ENCODE peak calls at places on chromosome 6, in eight cellular contexts. K is body of pancreas; W is sigmoid colon; I is lung; O is CD4-positive, CD25-positive, alpha-beta regulatory T cell; F is bronchial epithelial cell; M is heart left ventricle; Y is gastrocnemius medialis. N is an unnamed sample.

GRCh38 chr6:156028310-156029131 is 572.9 kb upstream of the NOX3 start:
- DNase-seq in F (no peak), W (no peak), M (no peak), Y (no peak), O (peak; percentile 23), I (no peak), K (peak; percentile 6), N (no peak)

GRCh38 chr6:167957626-167958025 is 39.8 kb upstream of the KIF25 start:
- DNase-seq in Y (no peak), I (no peak), M (no peak), F (peak; percentile 58), O (no peak), K (no peak), W (no peak), N (no peak)

GRCh38 chr6:18845891-18846290 is 458.7 kb downstream of the RNF144B start:
- DNase-seq in W (no peak), F (peak; percentile 50), K (no peak), Y (no peak), M (no peak), I (no peak), O (no peak), N (no peak)

GRCh38 chr6:143107440-143107839 is 46.8 kb downstream of the AIG1 start:
- DNase-seq in I (no peak), Y (no peak), K (no peak), W (no peak), O (no peak), M (no peak), F (no peak), N (no peak)

GRCh38 chr6:21914121-21914973 is 320.8 kb downstream of the SOX4 start:
- DNase-seq in M (peak; percentile 65), W (no peak), K (peak; percentile 81), Y (peak; percentile 29), I (peak; percentile 77), O (peak; percentile 5), F (peak; percentile 76), N (no peak)

GRCh38 chr6:125046107-125046925 is 84.1 kb downstream of the RNF217 start:
- DNase-seq in Y (no peak), M (no peak), F (peak; percentile 100), K (no peak), I (no peak), O (no peak), W (no peak), N (no peak)

GRCh38 chr6:163199371-163199770 is 215.1 kb upstream of the QKI start:
- DNase-seq in I (no peak), M (no peak), W (no peak), F (no peak), Y (no peak), K (no peak), O (no peak), N (no peak)

GRCh38 chr6:102417368-102417767 is 1023.9 kb downstream of the GRIK2 start:
- DNase-seq in O (no peak), I (no peak), F (no peak), M (no peak), W (no peak), K (no peak), Y (no peak), N (peak; percentile 94)

GRCh38 chr6:136658711-136659110 is 108.5 kb upstream of the MAP7 start:
- DNase-seq in O (no peak), M (no peak), F (no peak), Y (no peak), I (no peak), W (no peak), K (no peak), N (no peak)

GRCh38 chr6:97594834-97595233 is 311.8 kb upstream of the MMS22L start:
- DNase-seq in I (no peak), W (no peak), F (peak; percentile 13), Y (peak; percentile 67), M (peak; percentile 26), O (no peak), K (no peak), N (no peak)

GRCh38 chr6:96620851-96621250 is 57.9 kb downstream of the FHL5 start:
- DNase-seq in W (no peak), O (no peak), M (no peak), K (no peak), F (no peak), I (no peak), Y (no peak), N (no peak)

GRCh38 chr6:75230484-75231325 is 12.9 kb downstream of the COX7A2 start:
- DNase-seq in Y (no peak), F (peak; percentile 52), K (peak; percentile 46), I (no peak), M (no peak), W (no peak), O (no peak), N (no peak)

GRCh38 chr6:36202101-36202500 is 5.6 kb downstream of the BRPF3 start:
- DNase-seq in I (no peak), K (no peak), O (no peak), Y (no peak), M (no peak), W (no peak), F (no peak), N (no peak)

GRCh38 chr6:89243331-89243629 is 26.1 kb upstream of the GABRR1 start:
- DNase-seq in Y (no peak), W (no peak), K (no peak), F (no peak), M (no peak), O (no peak), I (no peak), N (no peak)

GRCh38 chr6:169324086-169324485 is 70.4 kb upstream of the THBS2 start:
- DNase-seq in F (no peak), O (no peak), Y (no peak), M (no peak), I (no peak), W (no peak), K (no peak), N (no peak)

GRCh38 chr6:20605581-20605980 is 71.3 kb downstream of the CDKAL1 start:
- DNase-seq in O (no peak), W (no peak), K (no peak), Y (no peak), F (peak; percentile 13), M (no peak), I (no peak), N (no peak)

GRCh38 chr6:35731736-35732532 is 4.9 kb upstream of the ARMC12 start:
- DNase-seq in K (peak; percentile 98), Y (peak; percentile 98), M (peak; percentile 99), F (peak; percentile 79), O (peak; percentile 95), I (peak; percentile 97), W (peak; percentile 99), N (peak; percentile 89)

GRCh38 chr6:125962900-125963497 is 6.4 kb downstream of the HINT3 start:
- DNase-seq in K (no peak), M (no peak), Y (no peak), I (no peak), F (no peak), W (no peak), O (no peak), N (no peak)

GRCh38 chr6:34630040-34630439 is 66.5 kb downstream of the ILRUN start:
- DNase-seq in W (no peak), K (no peak), F (peak; percentile 96), O (no peak), M (no peak), I (no peak), Y (no peak), N (no peak)

DNA sequence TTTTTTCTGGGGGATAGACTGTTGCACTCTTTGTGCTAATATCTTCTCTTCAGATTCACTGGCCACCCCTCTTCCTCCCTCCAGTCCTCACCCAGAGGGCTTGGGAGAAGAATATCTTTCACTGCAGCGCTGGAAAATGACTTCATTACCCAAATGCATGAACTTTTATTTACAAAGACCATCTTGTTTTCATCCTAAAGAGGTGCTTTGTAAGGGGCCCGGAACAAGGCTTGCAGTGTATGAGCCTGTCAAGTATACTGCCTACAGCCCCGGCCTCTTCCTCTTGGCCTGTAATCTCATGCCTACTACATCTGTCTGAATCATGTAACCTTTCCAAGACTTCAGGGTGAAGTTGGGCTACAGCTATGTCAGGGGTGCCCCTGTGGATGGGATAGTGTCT is 554 bp upstream of the LAMA4 start:
- DNase-seq in O (no peak), M (no peak), Y (no peak), I (no peak), K (no peak), W (no peak), F (no peak), N (no peak)
- H3K4me3 ChIP-seq in O (no peak overlapping the region), M (peak overlapping the region; percentile 63), Y (peak overlapping the region; percentile 69), I (peak overlapping the region; percentile 5), K (no peak overlapping the region), W (peak overlapping the region; percentile 69), F (no peak overlapping the region), N (no peak overlapping the region)

DNA sequence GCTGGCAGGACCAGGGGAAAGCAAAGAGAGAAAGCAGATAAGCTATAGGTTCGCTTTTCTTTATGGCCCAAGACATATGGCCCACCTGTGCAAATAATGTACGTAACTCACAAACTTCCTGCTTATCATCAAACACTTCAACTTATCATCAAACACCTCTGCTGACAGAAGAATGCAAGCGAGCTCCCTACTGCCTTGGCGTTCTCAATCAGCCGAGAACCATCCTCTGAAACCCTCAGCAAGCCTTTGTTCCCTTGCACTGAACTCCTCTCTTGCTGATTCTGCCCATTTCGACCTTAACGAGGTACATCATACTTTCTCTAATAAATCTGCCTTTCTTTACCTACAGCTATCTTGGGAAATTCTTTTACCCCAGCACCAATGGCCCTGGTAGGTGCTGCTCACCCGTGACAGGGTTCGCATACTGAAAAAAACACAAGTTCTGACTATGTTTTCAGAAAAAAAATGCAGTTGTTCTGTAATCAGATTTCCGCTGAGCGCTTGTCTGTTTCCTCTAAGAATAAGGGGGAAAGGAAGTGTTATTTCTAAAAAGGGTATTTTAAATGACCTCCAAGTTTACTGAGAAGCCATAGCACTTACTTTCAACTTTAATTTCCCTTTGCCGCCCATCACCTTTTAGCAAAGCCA is 28.3 kb downstream of the SERPINB6 start:
- DNase-seq in K (no peak), W (no peak), M (no peak), I (peak; percentile 13), F (no peak), O (peak; percentile 52), Y (no peak), N (no peak)
- H3K4me3 ChIP-seq in K (no peak overlapping the region), W (no peak overlapping the region), M (no peak overlapping the region), I (no peak overlapping the region), F (no peak overlapping the region), O (peak overlapping the region; percentile 62), Y (no peak overlapping the region), N (no peak overlapping the region)

GRCh38 chr6:32108094-32108627 is 977 bp downstream of the TNXB start:
- DNase-seq in Y (peak; percentile 62), M (peak; percentile 83), W (peak; percentile 87), F (no peak), O (no peak), K (peak; percentile 41), I (no peak), N (no peak)
- H3K4me3 ChIP-seq in Y (peak overlapping the region; percentile 43), M (peak overlapping the region; percentile 78), W (peak overlapping the region; percentile 39), F (no peak overlapping the region), O (no peak overlapping the region), K (no peak overlapping the region), I (peak overlapping the region; percentile 49), N (no peak overlapping the region)

DNA sequence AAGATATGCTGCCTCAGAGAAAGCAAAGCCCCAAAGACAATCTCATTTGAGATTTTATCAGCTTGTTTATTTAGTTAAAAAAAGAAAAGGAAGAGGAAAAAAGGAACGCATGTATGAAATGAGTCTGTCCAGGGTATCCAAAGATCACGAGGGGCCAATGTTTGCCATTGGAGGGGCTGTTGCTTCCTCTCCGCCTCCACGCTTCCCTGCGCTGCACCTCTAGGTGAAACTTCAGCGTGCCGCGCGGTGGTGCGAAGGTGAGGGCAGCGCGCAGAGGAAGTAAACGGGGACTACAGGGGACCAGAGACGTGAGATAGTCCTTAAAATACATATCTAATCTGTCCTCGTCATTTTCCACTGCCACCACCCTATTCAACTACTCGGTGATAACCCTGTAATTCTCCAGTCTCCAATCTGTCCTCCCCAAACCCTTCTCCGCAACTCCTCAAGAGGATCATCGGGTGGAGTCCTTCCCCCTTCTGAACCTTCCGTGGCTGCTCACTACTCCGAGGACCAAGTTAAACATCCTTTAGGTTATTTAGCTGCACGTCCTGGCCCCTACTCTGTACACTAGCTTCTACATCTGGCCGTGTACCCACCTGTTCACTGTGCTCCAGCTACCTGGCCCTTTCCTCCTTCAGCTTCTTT is 1.1 kb upstream of the DCBLD1 start:
- DNase-seq in I (no peak), M (no peak), W (no peak), K (no peak), O (peak; percentile 29), F (no peak), Y (no peak), N (no peak)
- H3K4me3 ChIP-seq in I (no peak overlapping the region), M (peak overlapping the region; percentile 74), W (no peak overlapping the region), K (no peak overlapping the region), O (peak overlapping the region; percentile 51), F (no peak overlapping the region), Y (no peak overlapping the region), N (no peak overlapping the region)

N was measured in Jurkat, Clone E6-1.